ENCODE peak calls at places on chromosomes 2 and 18, in four cellular contexts. A, M, W and N are unnamed samples.

GRCh38 chr2:893311-893710 is 57.3 kb upstream of the SNTG2 start:
- DNase-seq in A (no peak), M (no peak), W (peak), N (peak)

GRCh38 chr2:161988589-161988988 is 85.4 kb downstream of the DPP4 start:
- DNase-seq in A (no peak), M (no peak), W (no peak), N (no peak)

GRCh38 chr2:176710657-176711197 is 441.5 kb downstream of the MTX2 start:
- DNase-seq in A (no peak), M (no peak), W (no peak), N (no peak)

GRCh38 chr2:2662037-2662846 is 331.2 kb upstream of the MYT1L start:
- DNase-seq in A (no peak), M (no peak), W (peak), N (no peak)

GRCh38 chr2:214536625-214537024 is 125.8 kb downstream of the VWC2L start:
- DNase-seq in A (no peak), M (no peak), W (no peak), N (no peak)

GRCh38 chr2:164690361-164690760 is 69.1 kb upstream of the GRB14 start:
- DNase-seq in A (no peak), M (no peak), W (no peak), N (no peak)

GRCh38 chr18:32542221-32542798 is 71.6 kb upstream of the GAREM1 start:
- DNase-seq in A (no peak), M (no peak), W (no peak), N (no peak)

GRCh38 chr2:197575987-197576386 is 60.1 kb downstream of the MOB4 start:
- DNase-seq in A (no peak), M (no peak), W (no peak), N (no peak)

GRCh38 chr2:200575957-200576356 is 9.9 kb upstream of the AOX1 start:
- DNase-seq in A (no peak), M (no peak), W (no peak), N (no peak)

GRCh38 chr2:11969774-11970173 is 223.3 kb downstream of the LPIN1 start:
- DNase-seq in A (no peak), M (no peak), W (no peak), N (no peak)

GRCh38 chr2:18473241-18473841 is 87.1 kb downstream of the RDH14 start:
- DNase-seq in A (no peak), M (no peak), W (no peak), N (no peak)

GRCh38 chr2:151391436-151391835 is 18.3 kb upstream of the RIF1 start:
- DNase-seq in A (no peak), M (no peak), W (no peak), N (no peak)

GRCh38 chr2:74441690-74442482 is at the start of gene RTKN:
- DNase-seq in A (peak), M (no peak), W (peak), N (peak)

GRCh38 chr2:103738626-103739025 is 976.8 kb downstream of the TMEM182 start:
- DNase-seq in A (no peak), M (no peak), W (no peak), N (no peak)

GRCh38 chr2:15940661-15941482 is 522 bp downstream of the MYCN start:
- DNase-seq in A (peak), M (no peak), W (peak), N (peak)

GRCh38 chr18:9782073-9782857 is 74.2 kb downstream of the RAB31 start:
- DNase-seq in A (no peak), M (peak), W (no peak), N (no peak)

GRCh38 chr2:39216495-39217191 is 27.1 kb downstream of the CDKL4 start:
- DNase-seq in A (no peak), M (peak), W (peak), N (no peak)

GRCh38 chr2:219576505-219577388 is 4.6 kb downstream of the INHA start:
- DNase-seq in A (peak), M (no peak), W (no peak), N (peak)

GRCh38 chr2:21543630-21544029 is 419.9 kb downstream of the TDRD15 start:
- DNase-seq in A (no peak), M (no peak), W (no peak), N (no peak)

GRCh38 chr2:69645926-69646325 is 2.4 kb upstream of the AAK1 start:
- DNase-seq in A (no peak), M (no peak), W (no peak), N (no peak)

GRCh38 chr2:201680743-201681142 is 17.7 kb downstream of the MPP4 start:
- DNase-seq in A (peak), M (no peak), W (peak), N (peak)

GRCh38 chr2:146081459-146081858 is 1561.5 kb upstream of the ZEB2 start:
- DNase-seq in A (no peak), M (no peak), W (no peak), N (no peak)

GRCh38 chr2:197168705-197169104 is 141.9 kb downstream of the ANKRD44 start:
- DNase-seq in A (peak), M (peak), W (peak), N (peak)

GRCh38 chr18:63511285-63511684 is 30.9 kb upstream of the SERPINB12 start:
- DNase-seq in A (peak), M (no peak), W (no peak), N (peak)
- TF ChIP-seq CTCF in A (peak), M (no peak), W (peak), N (peak)

DNA sequence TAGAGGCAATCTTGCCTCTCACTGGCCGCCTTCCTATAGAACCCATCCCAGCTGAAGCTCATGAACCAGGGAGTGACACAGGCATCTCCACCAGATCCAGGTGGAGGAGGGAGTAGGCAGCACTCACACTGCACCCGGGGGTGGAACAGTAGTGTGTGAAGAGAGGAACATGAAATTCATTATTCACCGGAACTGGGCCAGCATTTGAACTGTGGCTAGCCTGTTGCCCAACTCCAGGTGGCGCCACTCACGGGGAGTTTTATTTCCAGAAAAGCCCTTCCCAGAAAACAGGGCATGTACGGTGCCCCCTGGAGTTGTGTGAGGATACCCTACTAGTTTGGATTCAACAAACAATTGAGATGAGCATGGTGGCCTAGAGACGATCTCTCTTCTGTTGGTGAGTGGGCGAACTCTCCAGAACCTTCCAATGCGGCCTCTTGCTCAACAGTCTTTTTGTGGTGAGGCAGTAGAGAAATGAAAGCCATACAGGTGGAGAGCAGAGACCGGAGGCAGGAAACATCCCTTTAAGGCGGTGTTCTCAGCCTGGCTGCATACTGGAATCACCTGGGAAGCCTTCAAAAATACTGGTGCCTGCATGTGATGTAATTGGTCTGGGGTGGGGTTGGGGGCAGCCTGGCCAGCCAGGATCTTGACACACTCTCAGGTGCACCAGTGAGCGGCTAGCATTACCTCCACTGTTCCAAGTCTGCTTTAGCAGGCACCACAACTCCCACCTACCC is 73.5 kb upstream of the NEDD4L start:
- DNase-seq in A (no peak), M (no peak), W (peak), N (peak)
- TF ChIP-seq CTCF in A (peak), M (no peak), W (peak), N (peak)

DNA sequence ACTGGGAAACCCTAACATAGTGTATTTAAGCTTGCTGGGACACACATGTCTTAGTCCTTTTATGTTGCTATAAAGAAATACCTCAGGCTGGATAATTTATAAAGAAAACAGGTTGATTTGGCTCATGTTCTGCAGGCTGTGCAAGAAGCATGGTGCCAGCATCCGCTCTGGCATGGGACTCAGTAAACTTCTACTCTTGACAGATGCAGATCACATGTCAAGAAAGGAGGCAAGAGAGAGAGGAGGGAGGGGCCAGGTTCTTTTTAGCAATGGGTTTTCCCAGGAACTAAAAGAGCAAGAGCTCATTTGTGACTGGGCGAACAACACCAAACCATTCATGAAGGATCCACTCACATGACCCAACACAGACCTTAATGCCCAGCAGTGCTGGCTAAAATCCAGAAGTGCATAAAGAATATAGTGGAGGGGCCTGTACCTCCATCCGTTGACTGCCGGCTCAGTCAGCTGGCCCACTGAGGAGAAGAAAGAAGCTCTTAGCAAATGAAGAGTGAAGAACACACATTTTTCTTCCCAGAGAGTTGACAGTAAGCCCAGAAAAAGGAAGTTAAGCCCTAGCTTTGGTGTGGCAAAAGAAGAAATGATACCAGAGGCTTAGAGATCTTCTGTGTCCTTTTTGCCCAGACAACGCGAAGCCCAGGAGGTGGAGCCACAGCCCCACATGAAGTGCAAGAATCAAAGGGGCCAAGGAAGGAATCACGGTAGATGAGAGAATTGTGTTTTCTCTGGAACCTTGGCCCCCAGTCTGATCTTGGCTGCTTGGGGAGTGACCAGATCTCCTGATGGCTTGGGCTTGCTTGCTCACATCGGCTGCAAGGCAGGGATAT is 183.5 kb upstream of the FAM98A start:
- DNase-seq in A (no peak), M (no peak), W (no peak), N (no peak)
- TF ChIP-seq CTCF in A (no peak), M (no peak), W (no peak), N (no peak)

GRCh38 chr2:80706541-80706940 is 402.0 kb upstream of the LRRTM1 start:
- DNase-seq in A (no peak), M (no peak), W (no peak), N (no peak)

GRCh38 chr2:80706951-80707350 is 402.4 kb upstream of the LRRTM1 start:
- DNase-seq in A (no peak), M (no peak), W (no peak), N (no peak)

DNA sequence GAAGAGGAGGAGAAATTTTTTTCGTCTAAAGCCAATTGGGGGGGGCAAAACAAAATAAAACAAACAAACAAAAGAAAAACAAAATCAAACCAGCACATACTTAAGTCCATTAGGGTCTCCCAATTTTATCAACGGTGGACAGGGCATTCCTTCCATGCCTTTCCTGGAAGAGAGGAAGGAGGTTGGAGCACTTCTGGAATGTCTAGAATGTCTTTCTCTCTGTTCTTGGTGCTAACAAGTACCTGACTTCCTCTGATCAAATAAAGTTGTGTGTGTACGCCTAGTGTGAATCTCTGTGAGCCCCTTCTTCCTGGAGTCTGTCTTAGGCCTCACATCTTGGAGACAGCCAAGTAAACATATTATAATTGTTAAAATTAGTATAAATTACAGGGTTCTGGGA is 399.0 kb upstream of the LRRTM1 start:
- DNase-seq in A (no peak), M (no peak), W (no peak), N (no peak)
- TF ChIP-seq CTCF in A (no peak), M (no peak), W (no peak), N (no peak)

DNA sequence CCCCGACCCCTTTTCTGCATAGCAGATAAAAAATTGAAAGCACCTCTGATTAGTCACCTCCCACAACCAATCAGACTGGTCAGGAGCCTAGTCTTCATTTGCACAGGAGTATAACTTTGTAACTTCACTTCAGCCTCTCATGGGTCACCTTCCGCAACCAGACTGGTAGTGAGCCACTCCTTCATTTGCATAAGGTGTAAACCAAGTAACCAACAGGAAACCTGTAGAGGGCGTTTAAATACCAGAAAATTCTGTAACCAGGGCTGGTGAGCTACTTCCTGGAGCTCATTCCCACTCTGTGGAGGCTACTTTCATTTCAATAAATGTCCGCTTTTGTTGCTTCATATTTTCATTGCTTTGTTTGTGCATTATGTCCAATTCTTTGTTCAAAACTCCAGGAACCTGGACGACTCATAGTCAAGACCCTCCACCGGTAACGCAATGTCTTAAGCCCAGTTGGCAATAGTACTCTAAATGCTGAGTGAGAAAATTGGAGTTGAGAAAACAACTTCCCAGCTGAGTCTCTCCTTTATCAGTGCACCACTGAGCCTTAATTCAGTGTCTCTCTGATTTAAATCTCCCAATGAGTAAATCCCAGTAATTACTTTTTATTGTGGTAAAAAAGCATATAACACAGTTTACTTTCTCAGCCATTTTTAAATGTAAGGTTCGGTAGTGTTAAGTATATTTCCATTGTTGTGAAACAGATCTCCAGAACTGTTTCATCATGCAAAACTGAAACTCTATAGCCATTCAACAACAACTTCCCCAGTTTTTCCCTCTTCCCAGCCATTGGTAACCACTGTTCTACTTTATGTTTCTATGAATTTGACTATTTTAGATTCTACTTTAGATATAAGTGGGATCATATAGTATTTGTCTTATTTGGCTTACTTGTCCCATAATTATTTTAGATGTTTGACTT is 392.7 kb upstream of the SLC8A1 start:
- DNase-seq in A (no peak), M (no peak), W (no peak), N (no peak)
- TF ChIP-seq CTCF in A (peak), M (no peak), W (no peak), N (no peak)

DNA sequence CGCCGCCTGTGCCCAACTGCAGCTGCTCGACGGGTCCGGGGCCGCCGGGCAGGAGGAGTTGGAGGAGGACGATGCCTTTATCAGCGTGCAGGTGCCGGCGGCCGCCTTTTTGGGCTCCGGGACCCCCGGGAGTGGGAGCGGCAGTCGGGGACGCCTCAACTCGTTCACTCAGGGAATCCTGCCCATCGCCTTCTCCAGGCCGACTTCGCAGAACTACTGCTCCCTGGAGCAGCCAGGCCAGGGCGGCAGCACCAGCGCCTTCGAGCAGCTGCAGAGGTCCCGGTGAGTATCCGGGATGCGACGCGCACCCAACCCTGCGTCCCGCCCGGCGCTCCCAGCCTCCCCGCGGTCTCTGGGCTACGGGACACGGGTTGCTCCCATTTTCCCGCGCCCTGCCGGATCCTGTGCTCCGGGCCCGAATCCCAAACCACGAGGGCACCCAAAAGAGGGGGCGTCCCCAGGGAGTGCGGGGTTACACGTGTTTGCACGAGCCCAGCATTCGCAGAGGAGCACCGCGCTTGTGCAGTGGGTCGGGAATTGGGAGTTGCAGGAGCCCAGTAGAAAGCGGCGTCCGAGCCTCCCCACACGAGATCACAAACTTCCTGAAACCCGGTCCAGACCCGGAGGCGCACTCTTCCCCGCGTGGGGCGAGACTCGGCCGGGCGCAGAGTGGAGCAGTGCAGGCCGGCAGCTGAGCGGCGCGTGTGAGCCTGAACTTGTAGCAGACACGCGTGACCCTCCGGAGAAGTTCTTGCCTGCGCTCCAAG is 1.2 kb downstream of the CABLES1 start:
- DNase-seq in A (peak), M (no peak), W (peak), N (no peak)
- TF ChIP-seq CTCF in A (no peak), M (no peak), W (no peak), N (no peak)

DNA sequence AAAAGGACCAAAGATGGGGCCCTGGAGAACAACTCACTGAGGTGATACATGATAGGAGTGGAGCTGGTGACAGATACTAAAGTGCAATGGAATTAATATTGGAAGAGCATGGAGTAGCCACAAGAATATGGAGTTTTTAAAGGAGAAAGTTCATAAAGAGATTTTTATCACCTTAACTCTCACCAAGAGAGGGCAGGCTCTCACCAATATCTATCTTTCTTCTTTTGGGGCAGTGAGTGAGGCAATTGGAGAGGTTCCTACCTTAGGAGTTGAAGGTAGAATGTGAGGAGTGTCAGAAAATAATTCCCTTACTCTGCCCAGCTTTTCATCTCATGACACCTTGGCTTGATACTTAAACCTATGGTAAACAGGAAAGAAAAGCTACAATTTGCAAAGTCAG is 233.7 kb upstream of the CWC22 start:
- DNase-seq in A (no peak), M (no peak), W (no peak), N (no peak)
- TF ChIP-seq CTCF in A (peak), M (no peak), W (no peak), N (no peak)

GRCh38 chr2:115484983-115485382 is 1042.5 kb downstream of the DPP10 start:
- DNase-seq in A (no peak), M (no peak), W (no peak), N (no peak)

GRCh38 chr2:115483631-115484030 is 1041.2 kb downstream of the DPP10 start:
- DNase-seq in A (no peak), M (no peak), W (no peak), N (no peak)

GRCh38 chr2:115481842-115482241 is 1039.4 kb downstream of the DPP10 start:
- DNase-seq in A (no peak), M (no peak), W (no peak), N (no peak)

GRCh38 chr2:115484483-115484882 is 1042.0 kb downstream of the DPP10 start:
- DNase-seq in A (no peak), M (no peak), W (no peak), N (no peak)
- TF ChIP-seq CTCF in A (no peak), M (no peak), W (no peak), N (no peak)